ENCODE peak calls at places on chromosomes 3 and 15, in six cellular contexts. X, M, Z, F, B and L are unnamed samples. For H3K4me1 and H3K36me3, the result is how much of the 10 kb centered on the place peaks cover.

GRCh38 chr3:6526861-6527260 is 334.1 kb upstream of the GRM7 start:
- DNase-seq in X (no peak), M (no peak), Z (no peak), F (no peak), B (no peak), L (no peak)

GRCh38 chr3:45789235-45789812 is 7.0 kb downstream of the SLC6A20 start:
- DNase-seq in X (no peak), M (no peak), Z (no peak), F (no peak), B (no peak), L (no peak)

GRCh38 chr3:183116051-183116614 is 16.8 kb upstream of the MCCC1 start:
- DNase-seq in X (peak), M (peak), Z (no peak), F (no peak), B (peak), L (no peak)

GRCh38 chr3:105401691-105402149 is 35.0 kb downstream of the ALCAM start:
- DNase-seq in X (no peak), M (peak), Z (no peak), F (no peak), B (no peak), L (no peak)

GRCh38 chr3:59773970-59774369 is 724.1 kb upstream of the CFAP20DC start:
- DNase-seq in X (no peak), M (no peak), Z (no peak), F (no peak), B (no peak), L (no peak)

GRCh38 chr3:169552533-169552932 is 111.0 kb downstream of the MECOM start:
- DNase-seq in X (no peak), M (peak), Z (no peak), F (no peak), B (no peak), L (no peak)

GRCh38 chr3:195914648-195915473 is 6.5 kb upstream of the TNK2 start:
- DNase-seq in X (peak), M (peak), Z (peak), F (peak), B (peak), L (peak)

GRCh38 chr15:53274630-53275029 is 484.5 kb upstream of the ONECUT1 start:
- DNase-seq in X (no peak), M (no peak), Z (no peak), F (no peak), B (no peak), L (no peak)

GRCh38 chr15:89496155-89497098 is at the start of gene RHCG:
- DNase-seq in X (peak), M (no peak), Z (no peak), F (no peak), B (no peak), L (no peak)

DNA sequence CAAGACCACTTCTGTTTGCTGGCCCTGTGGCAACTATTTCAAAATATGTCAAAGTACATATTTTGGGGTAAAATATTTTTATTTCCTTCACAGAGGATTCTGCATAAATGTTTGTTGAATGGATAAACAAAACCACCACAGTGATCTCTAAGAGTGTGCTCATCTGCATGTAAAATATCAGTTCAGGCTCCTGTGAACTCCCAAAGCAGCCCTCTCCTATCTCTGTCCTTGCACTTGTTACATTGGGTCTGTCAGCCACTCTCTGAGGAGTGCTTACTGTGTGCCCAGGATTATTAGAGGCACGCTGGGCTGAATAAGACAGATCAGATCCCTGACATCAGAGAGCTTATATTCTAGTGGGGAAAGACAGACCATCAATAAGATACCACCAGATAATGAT is 27.1 kb downstream of the IQCH start:
- DNase-seq in X (no peak), M (no peak), Z (no peak), F (no peak), B (no peak), L (no peak)
- H3K4me1 ChIP-seq in X (under half), M (under half), Z (under half), F (under half), B (under half), L (under half)

DNA sequence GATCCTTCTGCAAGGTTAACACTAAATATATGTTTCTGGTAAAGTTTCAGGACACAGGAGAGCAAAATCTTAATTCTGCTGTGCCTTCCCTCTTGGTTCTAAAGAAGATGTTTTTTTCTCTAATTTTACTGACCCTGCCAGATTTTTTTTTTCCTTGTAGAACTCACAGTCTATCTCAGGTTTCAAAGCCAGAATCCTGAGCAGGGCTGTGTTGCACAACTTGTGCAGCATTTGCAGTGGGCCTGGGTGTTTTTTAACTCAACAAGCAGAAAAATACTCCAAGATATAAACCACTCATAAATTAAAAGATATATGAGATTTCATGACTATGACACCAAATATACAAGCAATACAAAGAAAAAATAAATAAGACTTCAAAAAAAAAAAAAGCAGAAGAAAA is 40.2 kb upstream of the ARF4 start:
- DNase-seq in X (no peak), M (no peak), Z (no peak), F (no peak), B (no peak), L (no peak)
- H3K36me3 ChIP-seq in X (under half), M (under half), Z (under half), F (under half), B (under half), L (half or more)

DNA sequence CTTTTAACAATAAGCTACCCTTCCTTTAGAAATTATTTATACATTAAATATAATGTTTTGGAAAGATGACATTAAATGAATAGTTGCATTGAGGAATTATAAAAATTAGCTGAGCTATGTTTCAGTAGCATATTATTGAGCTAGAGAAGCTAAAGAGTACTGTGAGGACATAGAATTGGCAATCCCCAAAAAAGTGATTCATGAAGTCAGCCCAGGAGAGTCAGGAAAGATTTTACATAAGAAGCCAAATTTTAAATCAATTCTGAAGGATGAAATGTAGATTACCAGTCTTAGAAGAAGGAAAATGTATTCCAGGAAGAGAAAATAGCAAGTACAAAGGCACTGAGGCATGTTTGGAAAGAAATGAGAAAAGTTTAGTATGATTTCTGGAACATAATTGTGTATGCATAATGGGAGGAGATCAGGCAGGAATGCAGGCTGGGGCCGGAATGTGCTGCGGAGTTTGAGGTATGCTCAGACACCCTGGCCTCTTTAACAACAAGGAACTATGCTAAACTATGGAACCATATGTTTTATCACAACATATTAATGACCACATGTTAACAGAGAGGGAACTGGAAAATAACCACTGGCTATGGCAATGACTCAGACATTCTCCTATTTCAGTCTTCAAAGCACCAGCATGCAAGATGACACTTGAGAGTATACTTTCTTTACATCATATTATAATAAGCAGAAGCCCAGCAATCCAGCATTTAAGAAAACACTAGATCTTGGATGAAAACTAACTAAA is 103.3 kb upstream of the COL8A1 start:
- DNase-seq in X (no peak), M (peak), Z (no peak), F (no peak), B (no peak), L (no peak)
- H3K4me1 ChIP-seq in X (under half), M (under half), Z (under half), F (under half), B (under half), L (under half)

DNA sequence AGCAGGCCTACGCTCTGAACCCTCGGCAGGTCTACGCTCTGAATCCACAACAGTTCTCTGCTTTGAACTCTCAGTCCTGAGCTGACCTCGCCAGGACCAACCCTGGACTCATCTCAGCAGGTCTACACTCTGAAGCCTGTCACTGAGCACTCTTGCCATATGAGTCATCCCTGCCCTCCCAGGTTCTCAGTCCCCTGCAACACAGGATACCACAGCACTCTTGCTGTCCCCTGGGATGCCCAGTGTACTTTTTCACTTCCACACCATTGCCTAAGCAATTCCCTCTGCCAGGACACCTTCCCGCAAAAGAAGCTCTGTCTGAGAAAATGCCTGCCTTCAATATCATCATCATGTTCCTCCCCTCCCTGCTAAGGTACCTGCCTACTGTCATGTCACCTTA is 42.0 kb downstream of the NUP210 start:
- DNase-seq in X (no peak), M (no peak), Z (no peak), F (no peak), B (no peak), L (no peak)
- H3K36me3 ChIP-seq in X (under half), M (under half), Z (under half), F (under half), B (under half), L (under half)

GRCh38 chr3:51678685-51679084 is 7.6 kb downstream of the TEX264 start:
- DNase-seq in X (no peak), M (no peak), Z (no peak), F (no peak), B (no peak), L (peak)
- H3K4me1 ChIP-seq in X (under half), M (under half), Z (under half), F (under half), B (under half), L (half or more)

GRCh38 chr3:122331886-122332285 is 6.8 kb downstream of the CSTA start:
- DNase-seq in X (no peak), M (no peak), Z (no peak), F (no peak), B (no peak), L (no peak)
- H3K36me3 ChIP-seq in X (under half), M (under half), Z (under half), F (under half), B (under half), L (under half)

GRCh38 chr3:37992271-37993066 is 1.9 kb downstream of the VILL start:
- DNase-seq in X (peak), M (peak), Z (no peak), F (peak), B (no peak), L (no peak)
- H3K4me1 ChIP-seq in X (under half), M (under half), Z (under half), F (under half), B (under half), L (under half)

GRCh38 chr3:197714251-197714650 is 22.5 kb downstream of the RUBCN start:
- DNase-seq in X (no peak), M (no peak), Z (no peak), F (no peak), B (no peak), L (no peak)

GRCh38 chr3:197709135-197709534 is 27.6 kb downstream of the RUBCN start:
- DNase-seq in X (no peak), M (no peak), Z (no peak), F (no peak), B (no peak), L (no peak)

GRCh38 chr3:197706658-197707057 is 30.0 kb downstream of the RUBCN start:
- DNase-seq in X (no peak), M (no peak), Z (no peak), F (no peak), B (no peak), L (no peak)

GRCh38 chr3:197713477-197713822 is 23.3 kb downstream of the RUBCN start:
- DNase-seq in X (no peak), M (no peak), Z (no peak), F (no peak), B (no peak), L (no peak)

DNA sequence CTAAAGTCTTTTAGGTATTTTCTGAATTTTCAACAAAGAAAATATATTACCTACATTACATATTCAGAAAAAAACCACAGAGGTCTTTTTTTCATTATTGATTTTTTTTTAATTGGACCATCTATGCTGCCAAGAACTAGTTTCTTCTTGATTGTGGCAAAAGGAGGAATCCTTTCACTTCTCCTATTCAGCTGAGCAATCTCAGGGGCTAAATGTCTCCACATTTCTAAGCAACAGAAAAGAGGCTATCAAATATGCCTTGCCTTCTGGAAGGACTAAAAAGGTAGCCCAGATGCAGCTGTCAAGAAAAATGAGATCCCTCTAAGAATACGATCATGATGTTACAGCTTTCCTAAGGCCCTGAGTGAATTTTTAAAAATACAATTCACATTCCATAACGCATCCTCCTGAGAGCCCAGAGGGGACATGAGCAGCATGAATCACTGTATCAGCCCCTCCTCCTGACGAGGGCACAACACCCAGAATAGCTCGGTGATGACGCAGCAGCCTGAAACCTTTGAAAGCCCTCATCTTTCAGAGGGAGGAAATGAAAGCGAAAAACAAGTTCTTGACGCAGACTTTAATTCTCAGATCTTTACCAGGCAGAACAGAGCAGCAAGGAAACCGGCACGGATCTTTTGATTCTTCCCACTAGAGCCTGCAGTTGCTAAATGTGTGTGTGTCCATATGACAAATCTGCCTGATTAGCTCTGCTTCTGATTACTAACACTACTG is 24.6 kb downstream of the RUBCN start:
- DNase-seq in X (peak), M (peak), Z (peak), F (peak), B (peak), L (peak)
- H3K36me3 ChIP-seq in X (under half), M (under half), Z (under half), F (under half), B (under half), L (under half)

GRCh38 chr3:172102123-172102882 is 62.9 kb downstream of the FNDC3B start:
- DNase-seq in X (peak), M (no peak), Z (no peak), F (no peak), B (no peak), L (no peak)
- H3K4me1 ChIP-seq in X (half or more), M (under half), Z (under half), F (under half), B (under half), L (half or more)

DNA sequence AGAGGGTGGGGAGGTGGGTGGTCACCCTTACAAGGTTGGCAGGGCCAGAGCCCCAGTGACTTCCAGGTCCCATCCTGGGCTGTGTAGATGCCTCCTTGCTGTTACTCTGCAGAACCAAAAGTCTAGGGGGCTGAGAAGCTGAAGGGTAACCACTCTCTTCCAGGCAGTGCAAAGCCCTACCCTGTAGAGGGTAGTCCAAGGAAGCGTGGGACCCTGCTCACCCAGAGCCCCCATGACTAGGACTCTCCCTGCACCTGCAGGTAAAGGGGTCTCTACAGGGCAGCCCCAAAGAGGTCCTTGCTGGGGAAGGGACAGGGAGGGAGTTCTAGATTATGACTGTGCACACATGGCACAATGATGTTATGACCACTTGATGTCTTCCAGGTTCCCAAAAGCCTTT is 14.2 kb downstream of the GHRL start:
- DNase-seq in X (no peak), M (no peak), Z (no peak), F (no peak), B (no peak), L (no peak)
- H3K36me3 ChIP-seq in X (under half), M (under half), Z (under half), F (under half), B (under half), L (half or more)